ENCODE peak calls at places on chromosomes 11 and 22, in ten cellular contexts. One of them, this sample, is unnamed.

GRCh38 chr11:117290809-117291396 is at the start of gene BACE1-AS:
- DNase-seq in fibroblast of lung: no peak
- DNase-seq in right cardiac atrium: no peak
- DNase-seq in testis: no peak
- DNase-seq in endothelial cell of umbilical vein: no peak
- DNase-seq in suprapubic skin: no peak
- DNase-seq in AG04450: no peak
- DNase-seq in vagina: no peak
- DNase-seq in tibial nerve: no peak
- DNase-seq in CD8-positive, alpha-beta T cell: no peak
- DNase-seq in this sample: no peak

GRCh38 chr11:61967177-61967923 is at the start of gene FTH1:
- DNase-seq in fibroblast of lung: peak; percentile 83
- DNase-seq in right cardiac atrium: peak; percentile 98
- DNase-seq in testis: peak; percentile 95
- DNase-seq in endothelial cell of umbilical vein: peak; percentile 89
- DNase-seq in suprapubic skin: peak; percentile 95
- DNase-seq in AG04450: peak; percentile 77
- DNase-seq in vagina: no peak
- DNase-seq in tibial nerve: peak; percentile 86
- DNase-seq in CD8-positive, alpha-beta T cell: peak; percentile 91
- DNase-seq in this sample: peak; percentile 96

GRCh38 chr11:1150769-1151365 is 6.9 kb upstream of the MUC5AC start:
- DNase-seq in fibroblast of lung: peak; percentile 30
- DNase-seq in right cardiac atrium: no peak
- DNase-seq in testis: peak; percentile 6
- DNase-seq in endothelial cell of umbilical vein: peak; percentile 47
- DNase-seq in suprapubic skin: peak; percentile 54
- DNase-seq in AG04450: no peak
- DNase-seq in vagina: no peak
- DNase-seq in tibial nerve: peak; percentile 25
- DNase-seq in CD8-positive, alpha-beta T cell: no peak
- DNase-seq in this sample: peak; percentile 49

GRCh38 chr11:105045897-105046296 is 762 bp upstream of the CARD16 start:
- DNase-seq in fibroblast of lung: no peak
- DNase-seq in right cardiac atrium: peak; percentile 33
- DNase-seq in testis: no peak
- DNase-seq in endothelial cell of umbilical vein: no peak
- DNase-seq in suprapubic skin: peak; percentile 73
- DNase-seq in AG04450: no peak
- DNase-seq in vagina: no peak
- DNase-seq in tibial nerve: no peak
- DNase-seq in CD8-positive, alpha-beta T cell: no peak
- DNase-seq in this sample: no peak

GRCh38 chr11:73439002-73439843 is 63.0 kb downstream of the RELT start:
- DNase-seq in fibroblast of lung: no peak
- DNase-seq in right cardiac atrium: no peak
- DNase-seq in testis: no peak
- DNase-seq in endothelial cell of umbilical vein: no peak
- DNase-seq in suprapubic skin: no peak
- DNase-seq in AG04450: no peak
- DNase-seq in vagina: no peak
- DNase-seq in tibial nerve: no peak
- DNase-seq in CD8-positive, alpha-beta T cell: no peak
- DNase-seq in this sample: peak; percentile 30

GRCh38 chr11:63144121-63144520 is at the start of gene SLC22A24:
- DNase-seq in fibroblast of lung: no peak
- DNase-seq in right cardiac atrium: no peak
- DNase-seq in testis: no peak
- DNase-seq in endothelial cell of umbilical vein: no peak
- DNase-seq in suprapubic skin: no peak
- DNase-seq in AG04450: no peak
- DNase-seq in vagina: no peak
- DNase-seq in tibial nerve: no peak
- DNase-seq in CD8-positive, alpha-beta T cell: no peak
- DNase-seq in this sample: no peak

GRCh38 chr11:24496371-24496727 is 504 bp upstream of the LUZP2 start:
- DNase-seq in fibroblast of lung: peak; percentile 24
- DNase-seq in right cardiac atrium: no peak
- DNase-seq in testis: no peak
- DNase-seq in endothelial cell of umbilical vein: no peak
- DNase-seq in suprapubic skin: no peak
- DNase-seq in AG04450: no peak
- DNase-seq in vagina: no peak
- DNase-seq in tibial nerve: no peak
- DNase-seq in CD8-positive, alpha-beta T cell: no peak
- DNase-seq in this sample: no peak

GRCh38 chr11:1628506-1629325 is 859 bp upstream of the KRTAP5-5 start:
- DNase-seq in fibroblast of lung: no peak
- DNase-seq in right cardiac atrium: peak; percentile 75
- DNase-seq in testis: peak; percentile 64
- DNase-seq in endothelial cell of umbilical vein: peak; percentile 34
- DNase-seq in suprapubic skin: no peak
- DNase-seq in AG04450: no peak
- DNase-seq in vagina: no peak
- DNase-seq in tibial nerve: peak; percentile 25
- DNase-seq in CD8-positive, alpha-beta T cell: peak; percentile 47
- DNase-seq in this sample: peak; percentile 59

GRCh38 chr22:22348815-22349454 is 104.3 kb downstream of the VPREB1 start:
- DNase-seq in fibroblast of lung: no peak
- DNase-seq in right cardiac atrium: no peak
- DNase-seq in testis: no peak
- DNase-seq in endothelial cell of umbilical vein: no peak
- DNase-seq in suprapubic skin: no peak
- DNase-seq in AG04450: no peak
- DNase-seq in vagina: no peak
- DNase-seq in tibial nerve: no peak
- DNase-seq in CD8-positive, alpha-beta T cell: no peak
- DNase-seq in this sample: no peak

GRCh38 chr11:61049854-61050253 is 52.4 kb upstream of the CD5 start:
- DNase-seq in fibroblast of lung: no peak
- DNase-seq in right cardiac atrium: peak; percentile 63
- DNase-seq in testis: no peak
- DNase-seq in endothelial cell of umbilical vein: no peak
- DNase-seq in suprapubic skin: no peak
- DNase-seq in AG04450: no peak
- DNase-seq in vagina: no peak
- DNase-seq in tibial nerve: no peak
- DNase-seq in CD8-positive, alpha-beta T cell: no peak
- DNase-seq in this sample: no peak

GRCh38 chr11:33307984-33308383 is 50.8 kb downstream of the HIPK3 start:
- DNase-seq in fibroblast of lung: peak; percentile 23
- DNase-seq in right cardiac atrium: no peak
- DNase-seq in testis: no peak
- DNase-seq in endothelial cell of umbilical vein: no peak
- DNase-seq in suprapubic skin: no peak
- DNase-seq in AG04450: no peak
- DNase-seq in vagina: no peak
- DNase-seq in tibial nerve: no peak
- DNase-seq in CD8-positive, alpha-beta T cell: no peak
- DNase-seq in this sample: no peak

GRCh38 chr22:32587449-32587848 is 112.8 kb downstream of the FBXO7 start:
- DNase-seq in fibroblast of lung: peak; percentile 39
- DNase-seq in right cardiac atrium: peak; percentile 79
- DNase-seq in testis: peak; percentile 55
- DNase-seq in endothelial cell of umbilical vein: no peak
- DNase-seq in suprapubic skin: no peak
- DNase-seq in AG04450: no peak
- DNase-seq in vagina: no peak
- DNase-seq in tibial nerve: peak; percentile 69
- DNase-seq in CD8-positive, alpha-beta T cell: no peak
- DNase-seq in this sample: no peak

GRCh38 chr22:38843716-38844660 is at the start of gene NPTXR:
- DNase-seq in fibroblast of lung: peak; percentile 50
- DNase-seq in right cardiac atrium: peak; percentile 78
- DNase-seq in testis: peak; percentile 49
- DNase-seq in endothelial cell of umbilical vein: peak; percentile 16
- DNase-seq in suprapubic skin: no peak
- DNase-seq in AG04450: no peak
- DNase-seq in vagina: no peak
- DNase-seq in tibial nerve: no peak
- DNase-seq in CD8-positive, alpha-beta T cell: peak; percentile 30
- DNase-seq in this sample: peak; percentile 50

GRCh38 chr22:39908737-39909136 is 7.9 kb downstream of the GRAP2 start:
- DNase-seq in fibroblast of lung: peak; percentile 17
- DNase-seq in right cardiac atrium: no peak
- DNase-seq in testis: no peak
- DNase-seq in endothelial cell of umbilical vein: no peak
- DNase-seq in suprapubic skin: no peak
- DNase-seq in AG04450: no peak
- DNase-seq in vagina: no peak
- DNase-seq in tibial nerve: no peak
- DNase-seq in CD8-positive, alpha-beta T cell: peak; percentile 54
- DNase-seq in this sample: no peak

GRCh38 chr11:33449798-33450197 is 192.6 kb downstream of the HIPK3 start:
- DNase-seq in fibroblast of lung: peak; percentile 89
- DNase-seq in right cardiac atrium: no peak
- DNase-seq in testis: no peak
- DNase-seq in endothelial cell of umbilical vein: no peak
- DNase-seq in suprapubic skin: no peak
- DNase-seq in AG04450: no peak
- DNase-seq in vagina: no peak
- DNase-seq in tibial nerve: no peak
- DNase-seq in CD8-positive, alpha-beta T cell: no peak
- DNase-seq in this sample: no peak

GRCh38 chr11:130825621-130826020 is 90.7 kb downstream of the SNX19 start:
- DNase-seq in fibroblast of lung: no peak
- DNase-seq in right cardiac atrium: no peak
- DNase-seq in testis: no peak
- DNase-seq in endothelial cell of umbilical vein: no peak
- DNase-seq in suprapubic skin: no peak
- DNase-seq in AG04450: no peak
- DNase-seq in vagina: no peak
- DNase-seq in tibial nerve: no peak
- DNase-seq in CD8-positive, alpha-beta T cell: no peak
- DNase-seq in this sample: no peak

GRCh38 chr11:28168718-28169117 is 60.5 kb downstream of the METTL15 start:
- DNase-seq in fibroblast of lung: no peak
- DNase-seq in right cardiac atrium: no peak
- DNase-seq in testis: no peak
- DNase-seq in endothelial cell of umbilical vein: no peak
- DNase-seq in suprapubic skin: no peak
- DNase-seq in AG04450: no peak
- DNase-seq in vagina: no peak
- DNase-seq in tibial nerve: no peak
- DNase-seq in CD8-positive, alpha-beta T cell: no peak
- DNase-seq in this sample: no peak

GRCh38 chr11:8870461-8871282 is 40.3 kb upstream of the AKIP1 start:
- DNase-seq in fibroblast of lung: peak; percentile 83
- DNase-seq in right cardiac atrium: peak; percentile 84
- DNase-seq in testis: peak; percentile 83
- DNase-seq in endothelial cell of umbilical vein: peak; percentile 68
- DNase-seq in suprapubic skin: peak; percentile 75
- DNase-seq in AG04450: peak; percentile 29
- DNase-seq in vagina: no peak
- DNase-seq in tibial nerve: peak; percentile 48
- DNase-seq in CD8-positive, alpha-beta T cell: no peak
- DNase-seq in this sample: peak; percentile 89

GRCh38 chr11:69154211-69154913 is 1.4 kb upstream of the SMIM38 start:
- DNase-seq in fibroblast of lung: no peak
- DNase-seq in right cardiac atrium: no peak
- DNase-seq in testis: no peak
- DNase-seq in endothelial cell of umbilical vein: no peak
- DNase-seq in suprapubic skin: no peak
- DNase-seq in AG04450: no peak
- DNase-seq in vagina: no peak
- DNase-seq in tibial nerve: no peak
- DNase-seq in CD8-positive, alpha-beta T cell: no peak
- DNase-seq in this sample: no peak

GRCh38 chr22:48650323-48651035 is 1177.2 kb downstream of the BRD1 start:
- DNase-seq in fibroblast of lung: no peak
- DNase-seq in right cardiac atrium: peak; percentile 34
- DNase-seq in testis: no peak
- DNase-seq in endothelial cell of umbilical vein: no peak
- DNase-seq in suprapubic skin: no peak
- DNase-seq in AG04450: no peak
- DNase-seq in vagina: no peak
- DNase-seq in tibial nerve: no peak
- DNase-seq in CD8-positive, alpha-beta T cell: no peak
- DNase-seq in this sample: no peak
- H3K9me3 ChIP-seq in fibroblast of lung: no peaks in the 10 kb centered on the region
- H3K9me3 ChIP-seq in right cardiac atrium: no peaks in the 10 kb centered on the region
- H3K9me3 ChIP-seq in testis: no peaks in the 10 kb centered on the region
- H3K9me3 ChIP-seq in endothelial cell of umbilical vein: peaks cover 24% of the 10 kb centered on the region
- H3K9me3 ChIP-seq in suprapubic skin: no peaks in the 10 kb centered on the region
- H3K9me3 ChIP-seq in AG04450: peaks cover 99% of the 10 kb centered on the region
- H3K9me3 ChIP-seq in vagina: no peaks in the 10 kb centered on the region
- H3K9me3 ChIP-seq in tibial nerve: no peaks in the 10 kb centered on the region
- H3K9me3 ChIP-seq in CD8-positive, alpha-beta T cell: no peaks in the 10 kb centered on the region
- H3K9me3 ChIP-seq in this sample: no peaks in the 10 kb centered on the region

GRCh38 chr11:90738799-90739198 is 516.0 kb upstream of the CHORDC1 start:
- DNase-seq in fibroblast of lung: no peak
- DNase-seq in right cardiac atrium: no peak
- DNase-seq in testis: no peak
- DNase-seq in endothelial cell of umbilical vein: no peak
- DNase-seq in suprapubic skin: no peak
- DNase-seq in AG04450: no peak
- DNase-seq in vagina: no peak
- DNase-seq in tibial nerve: no peak
- DNase-seq in CD8-positive, alpha-beta T cell: no peak
- DNase-seq in this sample: no peak
- H3K9me3 ChIP-seq in fibroblast of lung: no peaks in the 10 kb centered on the region
- H3K9me3 ChIP-seq in right cardiac atrium: no peaks in the 10 kb centered on the region
- H3K9me3 ChIP-seq in testis: no peaks in the 10 kb centered on the region
- H3K9me3 ChIP-seq in endothelial cell of umbilical vein: no peaks in the 10 kb centered on the region
- H3K9me3 ChIP-seq in suprapubic skin: no peaks in the 10 kb centered on the region
- H3K9me3 ChIP-seq in AG04450: no peaks in the 10 kb centered on the region
- H3K9me3 ChIP-seq in vagina: no peaks in the 10 kb centered on the region
- H3K9me3 ChIP-seq in tibial nerve: no peaks in the 10 kb centered on the region
- H3K9me3 ChIP-seq in CD8-positive, alpha-beta T cell: no peaks in the 10 kb centered on the region
- H3K9me3 ChIP-seq in this sample: peaks cover 24% of the 10 kb centered on the region

GRCh38 chr22:48553694-48554308 is 1273.9 kb downstream of the BRD1 start:
- DNase-seq in fibroblast of lung: no peak
- DNase-seq in right cardiac atrium: peak; percentile 9
- DNase-seq in testis: no peak
- DNase-seq in endothelial cell of umbilical vein: no peak
- DNase-seq in suprapubic skin: no peak
- DNase-seq in AG04450: no peak
- DNase-seq in vagina: no peak
- DNase-seq in tibial nerve: no peak
- DNase-seq in CD8-positive, alpha-beta T cell: no peak
- DNase-seq in this sample: no peak
- H3K9me3 ChIP-seq in fibroblast of lung: no peaks in the 10 kb centered on the region
- H3K9me3 ChIP-seq in right cardiac atrium: no peaks in the 10 kb centered on the region
- H3K9me3 ChIP-seq in testis: no peaks in the 10 kb centered on the region
- H3K9me3 ChIP-seq in endothelial cell of umbilical vein: peaks cover 5% of the 10 kb centered on the region
- H3K9me3 ChIP-seq in suprapubic skin: no peaks in the 10 kb centered on the region
- H3K9me3 ChIP-seq in AG04450: peaks cover 93% of the 10 kb centered on the region
- H3K9me3 ChIP-seq in vagina: no peaks in the 10 kb centered on the region
- H3K9me3 ChIP-seq in tibial nerve: no peaks in the 10 kb centered on the region
- H3K9me3 ChIP-seq in CD8-positive, alpha-beta T cell: no peaks in the 10 kb centered on the region
- H3K9me3 ChIP-seq in this sample: no peaks in the 10 kb centered on the region

DNA sequence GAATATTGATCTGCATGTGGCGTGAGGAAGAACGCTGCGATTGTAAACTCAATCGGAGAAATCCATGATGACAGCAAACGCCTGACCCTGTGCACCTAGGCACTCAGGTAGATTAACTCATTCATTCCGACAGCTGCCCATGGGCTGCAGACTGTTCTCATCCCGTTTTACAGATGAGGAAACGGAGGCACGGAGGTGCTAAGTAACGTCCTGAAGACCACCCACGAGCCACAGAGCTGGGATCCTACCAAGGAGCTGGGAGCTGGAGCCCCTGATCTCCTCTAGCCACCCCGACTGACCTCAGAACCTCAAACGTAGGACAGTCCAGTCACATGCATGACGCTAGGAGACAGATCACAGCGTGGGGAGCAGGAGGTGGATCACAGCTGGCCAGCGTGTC is 1092.7 kb downstream of the BRD1 start:
- DNase-seq in fibroblast of lung: no peak
- DNase-seq in right cardiac atrium: peak; percentile 7
- DNase-seq in testis: no peak
- DNase-seq in endothelial cell of umbilical vein: no peak
- DNase-seq in suprapubic skin: peak; percentile 24
- DNase-seq in AG04450: no peak
- DNase-seq in vagina: no peak
- DNase-seq in tibial nerve: no peak
- DNase-seq in CD8-positive, alpha-beta T cell: no peak
- DNase-seq in this sample: no peak
- H3K9me3 ChIP-seq in fibroblast of lung: no peaks in the 10 kb centered on the region
- H3K9me3 ChIP-seq in right cardiac atrium: no peaks in the 10 kb centered on the region
- H3K9me3 ChIP-seq in testis: no peaks in the 10 kb centered on the region
- H3K9me3 ChIP-seq in endothelial cell of umbilical vein: peaks cover 13% of the 10 kb centered on the region
- H3K9me3 ChIP-seq in suprapubic skin: no peaks in the 10 kb centered on the region
- H3K9me3 ChIP-seq in AG04450: peaks cover 76% of the 10 kb centered on the region
- H3K9me3 ChIP-seq in vagina: no peaks in the 10 kb centered on the region
- H3K9me3 ChIP-seq in tibial nerve: no peaks in the 10 kb centered on the region
- H3K9me3 ChIP-seq in CD8-positive, alpha-beta T cell: no peaks in the 10 kb centered on the region
- H3K9me3 ChIP-seq in this sample: no peaks in the 10 kb centered on the region

This sample was measured in mucosa of descending colon.